ENCODE peak calls at places on chromosomes 7 and 10, in four cellular contexts. W, Z, E and D are unnamed samples.

GRCh38 chr7:95066736-95067530 is 159.5 kb downstream of the PPP1R9A start:
- DNase-seq in W (peak; percentile 14), Z (peak; percentile 86), E (no peak), D (no peak)

GRCh38 chr7:20906791-20907190 is 120.1 kb upstream of the SP8 start:
- DNase-seq in W (no peak), Z (no peak), E (no peak), D (no peak)

GRCh38 chr7:130380121-130380860 is at the start of gene CPA1:
- DNase-seq in W (no peak), Z (no peak), E (no peak), D (no peak)

GRCh38 chr10:129718548-129719414 is 245.3 kb downstream of the EBF3 start:
- DNase-seq in W (no peak), Z (no peak), E (no peak), D (no peak)

GRCh38 chr7:157674715-157675426 is 338.1 kb downstream of the DNAJB6 start:
- DNase-seq in W (no peak), Z (no peak), E (peak; percentile 8), D (no peak)

GRCh38 chr7:148588168-148588890 is 2.2 kb upstream of the C7orf33 start:
- DNase-seq in W (no peak), Z (no peak), E (no peak), D (no peak)

GRCh38 chr10:114374141-114374791 is 30.0 kb downstream of the AFAP1L2 start:
- DNase-seq in W (peak; percentile 17), Z (no peak), E (no peak), D (no peak)

GRCh38 chr7:8620169-8620568 is 186.8 kb downstream of the NXPH1 start:
- DNase-seq in W (no peak), Z (no peak), E (no peak), D (no peak)

GRCh38 chr10:3935933-3936359 is 150.9 kb upstream of the KLF6 start:
- DNase-seq in W (no peak), Z (no peak), E (no peak), D (no peak)

GRCh38 chr10:62990126-62990525 is 143.0 kb upstream of the NRBF2 start:
- DNase-seq in W (no peak), Z (no peak), E (no peak), D (no peak)

GRCh38 chr7:129609666-129610065 is 1.9 kb upstream of the NRF1 start:
- DNase-seq in W (no peak), Z (no peak), E (no peak), D (no peak)

GRCh38 chr10:74683067-74683466 is 143.3 kb upstream of the KAT6B start:
- DNase-seq in W (peak; percentile 1), Z (no peak), E (no peak), D (no peak)

GRCh38 chr7:11751315-11751714 is 80.7 kb downstream of the THSD7A start:
- DNase-seq in W (no peak), Z (peak; percentile 73), E (no peak), D (no peak)

GRCh38 chr7:11748884-11749283 is 83.1 kb downstream of the THSD7A start:
- DNase-seq in W (no peak), Z (peak; percentile 47), E (no peak), D (no peak)

GRCh38 chr7:11749629-11750028 is 82.4 kb downstream of the THSD7A start:
- DNase-seq in W (no peak), Z (no peak), E (no peak), D (no peak)

GRCh38 chr7:11751807-11752389 is 80.1 kb downstream of the THSD7A start:
- DNase-seq in W (no peak), Z (peak; percentile 88), E (no peak), D (no peak)

GRCh38 chr7:11750191-11750590 is 81.8 kb downstream of the THSD7A start:
- DNase-seq in W (no peak), Z (no peak), E (no peak), D (no peak)
- H3K4me3 ChIP-seq in W (no peak overlapping the region), Z (peak overlapping the region; percentile 28), E (no peak overlapping the region), D (no peak overlapping the region)

GRCh38 chr10:110737886-110738634 is 93.9 kb downstream of the RBM20 start:
- DNase-seq in W (peak; percentile 64), Z (no peak), E (no peak), D (no peak)

GRCh38 chr10:110742801-110743200 is 98.7 kb downstream of the RBM20 start:
- DNase-seq in W (no peak), Z (no peak), E (no peak), D (no peak)

GRCh38 chr10:110744767-110745166 is 100.6 kb downstream of the RBM20 start:
- DNase-seq in W (no peak), Z (no peak), E (no peak), D (no peak)

GRCh38 chr10:110735620-110736027 is 91.5 kb downstream of the RBM20 start:
- DNase-seq in W (no peak), Z (no peak), E (no peak), D (no peak)

DNA sequence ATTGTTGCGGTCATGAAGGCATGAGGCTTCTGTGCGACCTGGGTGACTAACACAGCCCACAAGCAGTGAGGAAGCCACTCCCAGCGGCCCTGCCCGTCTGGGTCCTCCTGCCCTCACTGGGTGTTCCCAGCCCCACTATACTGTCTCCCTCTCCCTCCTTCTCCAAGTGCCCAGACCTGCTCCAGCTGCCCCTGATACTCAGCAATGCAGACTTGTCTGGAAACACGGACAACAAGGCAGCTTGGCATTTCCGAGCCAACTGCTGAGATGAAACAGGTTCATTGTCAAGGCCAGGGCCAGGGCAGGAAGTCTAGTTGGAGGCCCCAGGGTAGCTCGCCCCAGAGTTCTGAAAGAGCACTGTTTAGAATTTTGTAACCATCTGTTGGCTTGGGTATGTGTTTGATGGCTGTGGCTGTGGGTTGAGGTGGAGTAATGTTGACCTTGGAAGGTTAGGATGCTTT is 95.7 kb downstream of the RBM20 start:
- DNase-seq in W (no peak), Z (no peak), E (no peak), D (no peak)
- H3K27ac ChIP-seq in W (no peak overlapping the region), Z (no peak overlapping the region), E (no peak overlapping the region), D (peak overlapping the region; percentile 47)

GRCh38 chr7:150406565-150407421 is 27.7 kb downstream of the ZNF775 start:
- DNase-seq in W (peak; percentile 10), Z (no peak), E (no peak), D (no peak)
- H3K4me3 ChIP-seq in W (peak overlapping the region; percentile 8), Z (no peak overlapping the region), E (peak overlapping the region; percentile 73), D (no peak overlapping the region)

DNA sequence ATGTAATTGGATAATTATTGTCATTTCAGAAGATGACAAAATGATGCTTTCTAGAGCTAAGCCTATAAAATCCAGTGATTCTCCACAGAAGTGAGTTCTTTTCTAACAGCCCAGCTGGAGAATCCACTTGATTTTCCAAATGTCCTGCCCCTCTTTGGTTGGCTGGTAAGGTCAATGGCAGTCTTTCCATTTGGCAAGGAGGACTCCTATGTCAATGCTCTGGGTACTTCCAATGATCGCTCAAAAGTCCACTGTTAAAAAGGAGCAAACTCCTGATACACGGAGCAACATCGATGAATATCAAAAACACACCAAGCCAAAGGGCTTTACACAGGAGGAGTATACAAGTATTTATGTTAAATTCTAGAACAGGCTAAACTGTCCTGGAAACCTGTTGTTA is 57.8 kb downstream of the STK17A start:
- DNase-seq in W (no peak), Z (no peak), E (no peak), D (no peak)
- H3K27ac ChIP-seq in W (peak overlapping the region; percentile 81), Z (peak overlapping the region; percentile 17), E (no peak overlapping the region), D (peak overlapping the region; percentile 84)

GRCh38 chr7:134454277-134454676 is 4.6 kb downstream of the AKR1B1 start:
- DNase-seq in W (peak; percentile 64), Z (no peak), E (no peak), D (no peak)
- H3K4me3 ChIP-seq in W (no peak overlapping the region), Z (peak overlapping the region; percentile 86), E (peak overlapping the region; percentile 97), D (no peak overlapping the region)

DNA sequence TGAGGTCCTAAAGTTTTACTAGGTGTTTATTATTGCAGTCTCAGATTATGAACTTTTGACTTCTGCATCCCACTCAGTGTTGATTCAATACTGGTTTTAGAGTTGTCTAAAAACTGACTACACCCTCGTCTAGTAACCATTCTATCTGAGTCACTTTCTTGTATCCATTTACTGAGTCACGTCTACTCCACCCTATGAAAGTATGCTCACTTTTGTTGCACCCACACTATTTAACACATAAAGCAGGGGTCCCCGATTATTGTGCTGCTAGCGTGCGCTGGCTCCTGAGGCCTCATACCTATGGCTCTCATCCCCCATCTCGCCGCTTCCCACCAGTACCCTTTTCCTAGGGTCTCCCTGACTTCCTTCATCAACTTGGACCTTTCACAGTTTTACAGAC is 2.0 kb downstream of the SAMD9 start:
- DNase-seq in W (peak; percentile 75), Z (peak; percentile 44), E (no peak), D (no peak)
- H3K27ac ChIP-seq in W (peak overlapping the region; percentile 72), Z (peak overlapping the region; percentile 70), E (no peak overlapping the region), D (no peak overlapping the region)

GRCh38 chr7:100629117-100629711 is 12.1 kb downstream of the TFR2 start:
- DNase-seq in W (no peak), Z (peak; percentile 72), E (peak; percentile 50), D (no peak)

GRCh38 chr7:100627238-100627549 is 14.2 kb downstream of the TFR2 start:
- DNase-seq in W (no peak), Z (no peak), E (no peak), D (no peak)

GRCh38 chr7:100630066-100630465 is 11.3 kb downstream of the TFR2 start:
- DNase-seq in W (no peak), Z (no peak), E (no peak), D (no peak)

GRCh38 chr7:100632951-100633717 is 8.2 kb downstream of the TFR2 start:
- DNase-seq in W (peak; percentile 29), Z (peak; percentile 79), E (peak; percentile 57), D (peak; percentile 41)
- H3K4me3 ChIP-seq in W (peak overlapping the region; percentile 42), Z (peak overlapping the region; percentile 66), E (peak overlapping the region; percentile 64), D (no peak overlapping the region)